ENCODE peak calls at places on chromosomes 11 and 22, in nine cellular contexts. T, E, O, C, W, K, M, U and L are unnamed samples.

GRCh38 chr22:49971232-49972162 is 10.9 kb downstream of the PIM3 start:
- DNase-seq in E (peak; percentile 51), W (no peak), U (no peak), O (peak; percentile 53), K (peak; percentile 93), T (no peak), C (no peak), M (no peak), L (peak; percentile 69)

GRCh38 chr11:124625504-124626168 is 3.0 kb downstream of the TBRG1 start:
- DNase-seq in M (no peak), E (no peak), O (no peak), U (no peak), T (no peak), K (no peak), W (no peak), C (no peak), L (no peak)

GRCh38 chr11:102269927-102270326 is 47.4 kb upstream of the BIRC3 start:
- DNase-seq in K (no peak), E (peak; percentile 31), T (no peak), O (no peak), U (no peak), C (no peak), W (no peak), M (no peak), L (no peak)

GRCh38 chr11:92136792-92137191 is 87.8 kb upstream of the FAT3 start:
- DNase-seq in E (no peak), O (peak; percentile 78), K (no peak), T (no peak), U (no peak), M (no peak), C (no peak), W (no peak), L (no peak)

GRCh38 chr22:27730649-27731433 is 70.7 kb downstream of the MN1 start:
- DNase-seq in M (no peak), C (no peak), K (no peak), E (no peak), U (no peak), T (no peak), O (no peak), W (no peak), L (no peak)

GRCh38 chr22:27540247-27540646 is 261.3 kb downstream of the MN1 start:
- DNase-seq in U (no peak), K (no peak), T (no peak), M (no peak), O (no peak), W (no peak), C (no peak), E (no peak), L (no peak)

GRCh38 chr22:44028091-44028490 is 4.0 kb downstream of the PARVB start:
- DNase-seq in M (no peak), U (no peak), E (no peak), T (no peak), C (no peak), W (no peak), K (no peak), O (no peak), L (no peak)

GRCh38 chr22:19224985-19225384 is 46.4 kb upstream of the SLC25A1 start:
- DNase-seq in K (no peak), O (no peak), C (no peak), E (no peak), M (no peak), W (no peak), U (no peak), T (no peak), L (no peak)

GRCh38 chr11:2302280-2302843 is 549 bp downstream of the TSPAN32 start:
- DNase-seq in U (no peak), O (no peak), M (no peak), C (no peak), E (no peak), T (peak; percentile 21), W (peak; percentile 60), K (no peak), L (no peak)

GRCh38 chr11:109026891-109027489 is 362.1 kb downstream of the DDX10 start:
- DNase-seq in W (no peak), M (no peak), O (peak; percentile 20), K (no peak), U (no peak), T (no peak), E (peak; percentile 86), C (no peak), L (no peak)

GRCh38 chr22:20531404-20532181 is 24.2 kb downstream of the MED15 start:
- DNase-seq in E (peak; percentile 93), T (no peak), K (peak; percentile 71), O (peak; percentile 85), W (no peak), M (no peak), C (peak; percentile 55), U (no peak), L (no peak)

GRCh38 chr11:97938789-97939188 is 1082.0 kb upstream of the CNTN5 start:
- DNase-seq in T (no peak), W (no peak), C (peak; percentile 4), E (no peak), M (no peak), U (no peak), K (no peak), O (no peak), L (no peak)

GRCh38 chr22:44378380-44378779 is 65.6 kb upstream of the SHISAL1 start:
- DNase-seq in U (no peak), K (no peak), C (no peak), E (no peak), T (no peak), W (no peak), M (no peak), O (no peak), L (no peak)

GRCh38 chr22:41003976-41004375 is 52.8 kb downstream of the RBX1 start:
- DNase-seq in M (no peak), K (no peak), E (no peak), U (no peak), T (no peak), O (peak; percentile 68), W (no peak), C (no peak), L (no peak)

GRCh38 chr11:67248653-67249052 is 17.6 kb upstream of the GRK2 start:
- DNase-seq in K (peak; percentile 62), C (no peak), W (no peak), T (no peak), O (peak; percentile 98), E (peak; percentile 61), U (no peak), M (no peak), L (no peak)

GRCh38 chr22:42365337-42365865 is 66.8 kb downstream of the NFAM1 start:
- DNase-seq in T (no peak), O (peak; percentile 74), E (no peak), K (peak; percentile 77), W (no peak), U (no peak), C (no peak), M (no peak), L (no peak)

GRCh38 chr11:93740031-93740801 is 1.1 kb downstream of the TAF1D start:
- DNase-seq in O (peak; percentile 82), T (peak; percentile 19), C (no peak), E (peak; percentile 67), K (no peak), U (no peak), W (peak; percentile 69), M (no peak), L (no peak)

GRCh38 chr11:71425409-71425808 is 22.8 kb downstream of the DHCR7 start:
- DNase-seq in W (no peak), E (no peak), O (no peak), M (no peak), C (no peak), K (no peak), U (no peak), T (no peak), L (no peak)

GRCh38 chr11:73652046-73652730 is 5.8 kb downstream of the PLEKHB1 start:
- DNase-seq in T (no peak), O (no peak), E (no peak), C (no peak), U (no peak), K (peak; percentile 62), M (no peak), W (no peak), L (no peak)

GRCh38 chr11:528815-529728 is 6.3 kb downstream of the HRAS start:
- DNase-seq in O (no peak), U (no peak), C (no peak), K (peak; percentile 53), E (no peak), W (no peak), M (no peak), T (no peak), L (no peak)